ENCODE peak calls at places on chromosomes 2 and 18, in four cellular contexts. One of them, this sample, is unnamed.

GRCh38 chr2:229856416-229856815 is 65.4 kb downstream of the TRIP12 start:
- DNase-seq in HCT116: no peak
- DNase-seq in GM12878: no peak
- DNase-seq in K562: no peak
- DNase-seq in this sample: no peak

GRCh38 chr2:173059941-173060575 is 15.6 kb upstream of the MAP3K20 start:
- DNase-seq in K562: no peak
- DNase-seq in HCT116: no peak
- DNase-seq in GM12878: no peak
- DNase-seq in this sample: no peak

GRCh38 chr2:162919111-162919510 is 80.5 kb upstream of the KCNH7 start:
- DNase-seq in K562: no peak
- DNase-seq in HCT116: no peak
- DNase-seq in GM12878: no peak
- DNase-seq in this sample: no peak

GRCh38 chr2:68946117-68946516 is 6.6 kb downstream of the GKN2 start:
- DNase-seq in K562: no peak
- DNase-seq in HCT116: no peak
- DNase-seq in GM12878: no peak
- DNase-seq in this sample: no peak

GRCh38 chr2:98551316-98551715 is 57.0 kb downstream of the COA5 start:
- DNase-seq in HCT116: no peak
- DNase-seq in GM12878: no peak
- DNase-seq in K562: no peak
- DNase-seq in this sample: no peak

GRCh38 chr2:212249451-212249850 is 289.2 kb downstream of the ERBB4 start:
- DNase-seq in HCT116: no peak
- DNase-seq in GM12878: no peak
- DNase-seq in K562: no peak
- DNase-seq in this sample: no peak

GRCh38 chr18:22466608-22467390 is 49.1 kb upstream of the CTAGE1 start:
- DNase-seq in HCT116: peak
- DNase-seq in K562: no peak
- DNase-seq in GM12878: no peak
- DNase-seq in this sample: no peak

GRCh38 chr18:40810371-40810770 is 1144.7 kb upstream of the PIK3C3 start:
- DNase-seq in K562: no peak
- DNase-seq in HCT116: no peak
- DNase-seq in GM12878: no peak
- DNase-seq in this sample: no peak

GRCh38 chr2:110678457-110679336 is 834 bp upstream of the BUB1 start:
- DNase-seq in HCT116: no peak
- DNase-seq in K562: peak
- DNase-seq in GM12878: no peak
- DNase-seq in this sample: no peak

GRCh38 chr2:134933732-134934131 is 15.1 kb downstream of the CCNT2 start:
- DNase-seq in K562: no peak
- DNase-seq in GM12878: no peak
- DNase-seq in HCT116: no peak
- DNase-seq in this sample: no peak

GRCh38 chr2:69652206-69652605 is 8.7 kb upstream of the AAK1 start:
- DNase-seq in K562: no peak
- DNase-seq in HCT116: peak
- DNase-seq in GM12878: no peak
- DNase-seq in this sample: no peak

GRCh38 chr2:28390857-28391563 is 1.6 kb upstream of the FOSL2 start:
- DNase-seq in K562: peak
- DNase-seq in HCT116: no peak
- DNase-seq in GM12878: no peak
- DNase-seq in this sample: no peak

GRCh38 chr2:173990970-173991819 is 26.0 kb upstream of the SP3 start:
- DNase-seq in GM12878: peak
- DNase-seq in HCT116: no peak
- DNase-seq in K562: no peak
- DNase-seq in this sample: no peak

GRCh38 chr2:73708527-73708926 is 28.6 kb downstream of the TPRKB start:
- DNase-seq in HCT116: no peak
- DNase-seq in GM12878: no peak
- DNase-seq in K562: no peak
- DNase-seq in this sample: no peak

GRCh38 chr2:98476192-98476868 is 31.7 kb downstream of the INPP4A start:
- DNase-seq in GM12878: no peak
- DNase-seq in HCT116: no peak
- DNase-seq in K562: no peak
- DNase-seq in this sample: no peak

GRCh38 chr18:46755315-46756171 is 1.3 kb downstream of the ST8SIA5 start:
- DNase-seq in HCT116: no peak
- DNase-seq in GM12878: no peak
- DNase-seq in K562: no peak
- DNase-seq in this sample: peak

GRCh38 chr2:207224391-207224790 is 58.6 kb upstream of the KLF7 start:
- DNase-seq in K562: no peak
- DNase-seq in GM12878: no peak
- DNase-seq in HCT116: no peak
- DNase-seq in this sample: no peak

GRCh38 chr2:177758591-177759371 is 313.8 kb downstream of the PDE11A start:
- DNase-seq in GM12878: no peak
- DNase-seq in K562: peak
- DNase-seq in HCT116: peak
- DNase-seq in this sample: peak

GRCh38 chr18:3541549-3542386 is 91.8 kb downstream of the TGIF1 start:
- DNase-seq in GM12878: peak
- DNase-seq in K562: no peak
- DNase-seq in HCT116: no peak
- DNase-seq in this sample: no peak

GRCh38 chr2:98876741-98877140 is 59.3 kb downstream of the CRACDL start:
- DNase-seq in GM12878: no peak
- DNase-seq in HCT116: no peak
- DNase-seq in K562: no peak
- DNase-seq in this sample: no peak

GRCh38 chr2:218074031-218074430 is 5.0 kb downstream of the RUFY4 start:
- DNase-seq in K562: peak
- DNase-seq in HCT116: peak
- DNase-seq in GM12878: no peak
- DNase-seq in this sample: peak

GRCh38 chr2:234278556-234279286 is 218.2 kb downstream of the ARL4C start:
- DNase-seq in K562: no peak
- DNase-seq in GM12878: no peak
- DNase-seq in HCT116: no peak
- DNase-seq in this sample: no peak

GRCh38 chr18:51194604-51195003 is 2.9 kb downstream of the MEX3C start:
- DNase-seq in K562: no peak
- DNase-seq in HCT116: no peak
- DNase-seq in GM12878: no peak
- DNase-seq in this sample: no peak

GRCh38 chr2:225002656-225003045 is 39.6 kb downstream of the DOCK10 start:
- DNase-seq in GM12878: peak
- DNase-seq in HCT116: no peak
- DNase-seq in K562: no peak
- DNase-seq in this sample: no peak

DNA sequence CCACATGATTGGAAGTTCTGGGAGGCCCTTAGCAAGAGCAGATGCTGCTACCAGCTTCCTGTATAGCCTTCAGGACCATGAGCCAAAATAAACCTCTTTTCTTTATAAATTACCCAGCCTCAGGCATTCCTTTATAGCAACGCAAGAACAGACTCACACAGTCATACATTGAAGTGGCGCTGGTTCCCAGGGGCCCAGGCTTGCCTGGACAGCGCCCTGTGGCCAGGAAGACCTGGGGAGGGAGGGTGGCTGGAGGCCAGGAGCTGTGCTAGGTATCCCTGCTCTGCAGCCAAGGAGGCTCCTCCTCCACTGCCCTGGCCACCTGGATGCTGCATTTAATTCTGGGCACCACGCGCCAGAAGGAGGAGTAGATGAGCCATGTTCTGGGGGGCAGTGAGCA is 98.1 kb downstream of the AGAP1 start:
- DNase-seq in K562: no peak
- DNase-seq in HCT116: no peak
- DNase-seq in GM12878: no peak
- DNase-seq in this sample: no peak
- TF ChIP-seq EGR1 in K562: no peak
- TF ChIP-seq EGR1 in HCT116: no peak
- TF ChIP-seq EGR1 in GM12878: no peak
- TF ChIP-seq EGR1 in this sample: no peak

DNA sequence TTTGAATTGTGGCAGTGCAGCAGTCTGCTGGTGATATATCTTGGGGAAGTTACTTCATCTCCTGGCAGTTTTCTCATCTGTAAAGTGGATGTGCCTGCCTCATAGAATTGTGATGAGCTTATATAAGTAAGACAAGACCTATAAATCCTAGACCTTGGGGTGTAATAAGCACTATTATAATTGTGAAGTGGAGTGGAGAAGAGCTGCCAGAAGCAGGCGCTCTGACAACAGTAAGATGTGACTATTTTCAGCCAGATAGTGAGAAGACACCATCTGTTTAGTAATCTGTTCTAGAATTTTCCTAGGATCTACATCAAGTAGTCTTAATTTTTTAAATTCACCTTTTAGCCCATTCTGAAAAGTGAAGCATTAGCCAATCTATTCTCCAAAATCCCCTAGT is 85.6 kb upstream of the TSPYL6 start:
- DNase-seq in HCT116: no peak
- DNase-seq in GM12878: no peak
- DNase-seq in K562: no peak
- DNase-seq in this sample: no peak
- TF ChIP-seq SRF in HCT116: no peak
- TF ChIP-seq SRF in GM12878: no peak
- TF ChIP-seq SRF in K562: no peak
- TF ChIP-seq SRF in this sample: no peak

GRCh38 chr2:36568533-36569246 is 29.3 kb downstream of the FEZ2 start:
- DNase-seq in K562: no peak
- DNase-seq in GM12878: no peak
- DNase-seq in HCT116: no peak
- DNase-seq in this sample: no peak
- TF ChIP-seq EGR1 in K562: no peak
- TF ChIP-seq EGR1 in GM12878: no peak
- TF ChIP-seq EGR1 in HCT116: no peak
- TF ChIP-seq EGR1 in this sample: no peak

GRCh38 chr2:189826039-189826438 is 41.8 kb downstream of the PMS1 start:
- DNase-seq in HCT116: no peak
- DNase-seq in K562: no peak
- DNase-seq in GM12878: no peak
- DNase-seq in this sample: no peak

GRCh38 chr2:189835855-189836558 is 51.8 kb downstream of the PMS1 start:
- DNase-seq in HCT116: no peak
- DNase-seq in GM12878: no peak
- DNase-seq in K562: no peak
- DNase-seq in this sample: no peak

GRCh38 chr2:189829092-189829843 is 45.0 kb downstream of the PMS1 start:
- DNase-seq in K562: no peak
- DNase-seq in HCT116: no peak
- DNase-seq in GM12878: no peak
- DNase-seq in this sample: no peak

GRCh38 chr2:189834059-189834458 is 49.8 kb downstream of the PMS1 start:
- DNase-seq in HCT116: no peak
- DNase-seq in K562: no peak
- DNase-seq in GM12878: no peak
- DNase-seq in this sample: no peak

DNA sequence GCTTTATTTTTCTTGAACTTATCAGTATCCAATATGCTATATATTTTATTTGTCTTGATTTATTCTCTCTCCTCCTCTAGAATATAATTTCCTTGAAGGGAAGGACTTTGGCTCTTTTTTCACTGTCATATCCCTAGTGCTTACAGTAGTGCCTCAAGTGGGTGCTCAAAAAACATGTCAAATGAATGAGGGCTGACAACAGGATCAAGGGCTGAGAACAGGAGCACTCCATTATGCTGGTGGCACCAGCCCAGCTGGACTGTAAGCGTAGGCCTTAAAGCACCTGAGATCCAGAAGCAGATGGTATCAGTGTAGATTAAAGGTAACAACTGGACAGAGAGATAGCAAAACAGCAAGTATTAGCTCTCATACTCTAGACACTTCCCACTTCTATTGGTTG is 46.3 kb downstream of the PMS1 start:
- DNase-seq in HCT116: no peak
- DNase-seq in GM12878: no peak
- DNase-seq in K562: no peak
- DNase-seq in this sample: no peak
- TF ChIP-seq SRF in HCT116: no peak
- TF ChIP-seq SRF in GM12878: no peak
- TF ChIP-seq SRF in K562: no peak
- TF ChIP-seq SRF in this sample: no peak

GRCh38 chr2:903223-903900 is 47.3 kb upstream of the SNTG2 start:
- DNase-seq in GM12878: no peak
- DNase-seq in K562: no peak
- DNase-seq in HCT116: no peak
- DNase-seq in this sample: no peak

GRCh38 chr2:907706-908105 is 42.9 kb upstream of the SNTG2 start:
- DNase-seq in HCT116: no peak
- DNase-seq in K562: no peak
- DNase-seq in GM12878: no peak
- DNase-seq in this sample: no peak

GRCh38 chr2:904243-905024 is 46.2 kb upstream of the SNTG2 start:
- DNase-seq in K562: no peak
- DNase-seq in GM12878: no peak
- DNase-seq in HCT116: no peak
- DNase-seq in this sample: no peak

GRCh38 chr2:905091-905832 is 45.4 kb upstream of the SNTG2 start:
- DNase-seq in K562: no peak
- DNase-seq in HCT116: no peak
- DNase-seq in GM12878: no peak
- DNase-seq in this sample: no peak

DNA sequence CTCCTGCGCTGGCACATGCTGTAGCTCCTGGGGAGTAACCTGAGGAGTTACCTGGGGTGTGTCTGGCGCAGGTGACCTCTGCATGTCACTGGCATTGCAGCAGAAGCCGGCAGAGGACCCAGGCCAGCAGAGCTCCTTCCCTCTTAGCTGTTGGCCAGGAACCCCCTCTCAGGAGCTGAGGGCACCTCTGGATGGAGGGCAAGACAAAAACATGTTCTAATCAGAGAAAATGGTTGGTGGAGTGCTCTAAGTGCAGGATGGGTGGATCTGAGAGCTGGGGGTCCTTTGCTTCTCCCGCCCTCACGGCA is 44.9 kb upstream of the SNTG2 start:
- DNase-seq in GM12878: no peak
- DNase-seq in HCT116: no peak
- DNase-seq in K562: no peak
- DNase-seq in this sample: no peak
- TF ChIP-seq EGR1 in GM12878: no peak
- TF ChIP-seq EGR1 in HCT116: no peak
- TF ChIP-seq EGR1 in K562: no peak
- TF ChIP-seq EGR1 in this sample: no peak